ENCODE peak calls at places on chromosomes 4 and X, in six cellular contexts. E is cardiac muscle cell; V is posterior vena cava; M is stimulated activated CD4-positive, alpha-beta T cell treated with anti-CD3 and anti-CD28 coated beads, Interleukin-4, amount 100 ng/mL, for 24 hours; W is aorta; O is T-helper 17 cell. A is an unnamed sample.

GRCh38 chr4:139559692-139560091 is 3.7 kb upstream of the SETD7 start:
- DNase-seq in V (no peak), O (no peak), W (no peak), E (peak), M (no peak), A (no peak)

GRCh38 chr4:125492957-125493356 is 178.2 kb downstream of the FAT4 start:
- DNase-seq in E (no peak), M (no peak), V (no peak), O (no peak), W (no peak), A (no peak)

GRCh38 chrX:13009256-13009655 is 34.3 kb downstream of the TMSB4X start:
- DNase-seq in O (no peak), M (no peak), W (no peak), E (no peak), V (no peak), A (no peak)

GRCh38 chr4:52646726-52647125 is 12.4 kb downstream of the USP46 start:
- DNase-seq in E (no peak), V (no peak), W (no peak), M (no peak), O (no peak), A (no peak)

GRCh38 chrX:123976671-123977316 is 15.3 kb downstream of the STAG2 start:
- DNase-seq in V (no peak), M (no peak), W (no peak), E (no peak), O (no peak), A (no peak)

GRCh38 chrX:1164322-1165288 is 47.8 kb downstream of the CRLF2 start:
- DNase-seq in V (no peak), M (no peak), O (no peak), W (peak), E (peak), A (peak)

GRCh38 chr4:886244-886643 is 45.9 kb downstream of the GAK start:
- DNase-seq in V (no peak), W (no peak), M (no peak), E (no peak), O (no peak), A (no peak)

GRCh38 chr4:138910914-138911336 is 104.7 kb upstream of the NOCT start:
- DNase-seq in M (no peak), W (peak), O (no peak), E (peak), V (peak), A (no peak)

GRCh38 chr4:149711588-149711987 is 104.1 kb downstream of the IQCM start:
- DNase-seq in V (no peak), W (no peak), M (no peak), E (no peak), O (no peak), A (no peak)

GRCh38 chr4:1668488-1668840 is 15.6 kb downstream of the FAM53A start:
- DNase-seq in M (no peak), E (no peak), W (no peak), O (no peak), V (no peak), A (no peak)

GRCh38 chr4:74330295-74330750 is 22.1 kb downstream of the EPGN start:
- DNase-seq in E (no peak), V (no peak), W (no peak), O (no peak), M (no peak), A (no peak)

GRCh38 chrX:49071877-49072711 is 1.7 kb downstream of the PRAF2 start:
- DNase-seq in V (peak), W (peak), O (no peak), M (no peak), E (no peak), A (no peak)

GRCh38 chrX:84729809-84730208 is 227.6 kb upstream of the HDX start:
- DNase-seq in V (no peak), W (no peak), O (no peak), M (no peak), E (peak), A (peak)

GRCh38 chr4:188130355-188130754 is 8.9 kb upstream of the TRIML1 start:
- DNase-seq in O (no peak), M (no peak), W (no peak), V (no peak), E (no peak), A (no peak)

GRCh38 chrX:82333575-82333974 is 1131.7 kb downstream of the SH3BGRL start:
- DNase-seq in W (no peak), O (no peak), M (no peak), E (no peak), V (no peak), A (no peak)

GRCh38 chr4:155530290-155530689 is 136.4 kb upstream of the GUCY1A1 start:
- DNase-seq in E (no peak), M (no peak), V (no peak), O (no peak), W (no peak), A (no peak)

GRCh38 chrX:13323241-13323640 is 3.4 kb upstream of the ATXN3L start:
- DNase-seq in O (no peak), V (no peak), E (no peak), W (no peak), M (no peak), A (no peak)

A was measured in D341Med.